ENCODE peak calls at places on chromosome 20, in ten cellular contexts. One of them, this sample, is unnamed.

GRCh38 chr20:57008217-57008616 is 258.2 kb downstream of the BMP7 start:
- DNase-seq in mucosa of gallbladder: no peak
- DNase-seq in NCI-H345: no peak
- DNase-seq in RPMI7951: peak; percentile 55
- DNase-seq in globus pallidus: no peak
- DNase-seq in RPMI8226: no peak
- DNase-seq in H54: no peak
- DNase-seq in WTC11: no peak
- DNase-seq in hippocampal formation: no peak
- DNase-seq in mesothelial cell of epicardium: no peak
- DNase-seq in this sample: no peak

GRCh38 chr20:15842872-15843271 is 730.4 kb downstream of the KIF16B start:
- DNase-seq in mucosa of gallbladder: no peak
- DNase-seq in NCI-H345: no peak
- DNase-seq in RPMI7951: no peak
- DNase-seq in globus pallidus: no peak
- DNase-seq in RPMI8226: no peak
- DNase-seq in H54: no peak
- DNase-seq in WTC11: no peak
- DNase-seq in hippocampal formation: no peak
- DNase-seq in mesothelial cell of epicardium: no peak
- DNase-seq in this sample: no peak

GRCh38 chr20:51978081-51978501 is 175.8 kb upstream of the SALL4 start:
- DNase-seq in mucosa of gallbladder: no peak
- DNase-seq in NCI-H345: no peak
- DNase-seq in RPMI7951: no peak
- DNase-seq in globus pallidus: no peak
- DNase-seq in RPMI8226: peak; percentile 34
- DNase-seq in H54: no peak
- DNase-seq in WTC11: no peak
- DNase-seq in hippocampal formation: no peak
- DNase-seq in mesothelial cell of epicardium: no peak
- DNase-seq in this sample: no peak

GRCh38 chr20:62913043-62913630 is 13.2 kb downstream of the DIDO1 start:
- DNase-seq in mucosa of gallbladder: no peak
- DNase-seq in NCI-H345: no peak
- DNase-seq in RPMI7951: no peak
- DNase-seq in globus pallidus: no peak
- DNase-seq in RPMI8226: no peak
- DNase-seq in H54: no peak
- DNase-seq in WTC11: no peak
- DNase-seq in hippocampal formation: no peak
- DNase-seq in mesothelial cell of epicardium: no peak
- DNase-seq in this sample: no peak

GRCh38 chr20:47768016-47768953 is 17.0 kb downstream of the SULF2 start:
- DNase-seq in mucosa of gallbladder: peak; percentile 37
- DNase-seq in NCI-H345: no peak
- DNase-seq in RPMI7951: peak; percentile 69
- DNase-seq in globus pallidus: peak; percentile 15
- DNase-seq in RPMI8226: no peak
- DNase-seq in H54: no peak
- DNase-seq in WTC11: no peak
- DNase-seq in hippocampal formation: no peak
- DNase-seq in mesothelial cell of epicardium: no peak
- DNase-seq in this sample: no peak

GRCh38 chr20:17651761-17652388 is 30.2 kb downstream of the RRBP1 start:
- DNase-seq in mucosa of gallbladder: no peak
- DNase-seq in NCI-H345: no peak
- DNase-seq in RPMI7951: no peak
- DNase-seq in globus pallidus: no peak
- DNase-seq in RPMI8226: peak; percentile 82
- DNase-seq in H54: no peak
- DNase-seq in WTC11: no peak
- DNase-seq in hippocampal formation: no peak
- DNase-seq in mesothelial cell of epicardium: peak; percentile 5
- DNase-seq in this sample: no peak

GRCh38 chr20:49171928-49172327 is 16.2 kb downstream of the STAU1 start:
- DNase-seq in mucosa of gallbladder: no peak
- DNase-seq in NCI-H345: no peak
- DNase-seq in RPMI7951: no peak
- DNase-seq in globus pallidus: peak; percentile 48
- DNase-seq in RPMI8226: no peak
- DNase-seq in H54: no peak
- DNase-seq in WTC11: no peak
- DNase-seq in hippocampal formation: no peak
- DNase-seq in mesothelial cell of epicardium: no peak
- DNase-seq in this sample: no peak

GRCh38 chr20:40633123-40633850 is 55.7 kb downstream of the MAFB start:
- DNase-seq in mucosa of gallbladder: no peak
- DNase-seq in NCI-H345: no peak
- DNase-seq in RPMI7951: no peak
- DNase-seq in globus pallidus: no peak
- DNase-seq in RPMI8226: no peak
- DNase-seq in H54: no peak
- DNase-seq in WTC11: no peak
- DNase-seq in hippocampal formation: no peak
- DNase-seq in mesothelial cell of epicardium: no peak
- DNase-seq in this sample: peak; percentile 22

GRCh38 chr20:35950093-35950492 is 4.2 kb downstream of the SCAND1 start:
- DNase-seq in mucosa of gallbladder: no peak
- DNase-seq in NCI-H345: no peak
- DNase-seq in RPMI7951: no peak
- DNase-seq in globus pallidus: no peak
- DNase-seq in RPMI8226: no peak
- DNase-seq in H54: no peak
- DNase-seq in WTC11: no peak
- DNase-seq in hippocampal formation: no peak
- DNase-seq in mesothelial cell of epicardium: no peak
- DNase-seq in this sample: no peak

GRCh38 chr20:728022-728944 is 40.0 kb downstream of the SLC52A3 start:
- DNase-seq in mucosa of gallbladder: peak; percentile 18
- DNase-seq in NCI-H345: peak; percentile 72
- DNase-seq in RPMI7951: peak; percentile 17
- DNase-seq in globus pallidus: no peak
- DNase-seq in RPMI8226: peak; percentile 77
- DNase-seq in H54: no peak
- DNase-seq in WTC11: peak; percentile 88
- DNase-seq in hippocampal formation: no peak
- DNase-seq in mesothelial cell of epicardium: peak; percentile 74
- DNase-seq in this sample: peak; percentile 81

GRCh38 chr20:19975436-19975799 is 41.7 kb upstream of the NAA20 start:
- DNase-seq in mucosa of gallbladder: peak; percentile 21
- DNase-seq in NCI-H345: no peak
- DNase-seq in RPMI7951: peak; percentile 61
- DNase-seq in globus pallidus: peak; percentile 62
- DNase-seq in RPMI8226: no peak
- DNase-seq in H54: peak; percentile 26
- DNase-seq in WTC11: no peak
- DNase-seq in hippocampal formation: no peak
- DNase-seq in mesothelial cell of epicardium: no peak
- DNase-seq in this sample: no peak

GRCh38 chr20:54067606-54068174 is 2.7 kb downstream of the BCAS1 start:
- DNase-seq in mucosa of gallbladder: peak; percentile 93
- DNase-seq in NCI-H345: peak; percentile 3
- DNase-seq in RPMI7951: peak; percentile 19
- DNase-seq in globus pallidus: no peak
- DNase-seq in RPMI8226: peak; percentile 83
- DNase-seq in H54: peak; percentile 69
- DNase-seq in WTC11: no peak
- DNase-seq in hippocampal formation: no peak
- DNase-seq in mesothelial cell of epicardium: no peak
- DNase-seq in this sample: peak; percentile 78

GRCh38 chr20:63520939-63521601 is 505 bp downstream of the PPDPF start:
- DNase-seq in mucosa of gallbladder: peak; percentile 86
- DNase-seq in NCI-H345: peak; percentile 79
- DNase-seq in RPMI7951: peak; percentile 71
- DNase-seq in globus pallidus: peak; percentile 80
- DNase-seq in RPMI8226: peak; percentile 82
- DNase-seq in H54: peak; percentile 75
- DNase-seq in WTC11: peak; percentile 61
- DNase-seq in hippocampal formation: peak; percentile 56
- DNase-seq in mesothelial cell of epicardium: peak; percentile 52
- DNase-seq in this sample: peak; percentile 87

This sample was measured in type B pancreatic cell.